ENCODE peak calls at places on chromosomes 1 and 21, in seven cellular contexts. V is iPS-NIHi11; N is MCF 10A; Z is activated CD4-positive, alpha-beta T cell treated with anti-CD3 and anti-CD28 coated beads, Interleukin-2, amount 50 U/mL, for 24 hours; H is NCI-H2081; L is LHCN-M2; S is hippocampal formation. K is an unnamed sample.
A peak's percentile ranks its signal among the peaks of the same experiment; 100 is the strongest.

GRCh38 chr1:2019571-2020309 is 595 bp downstream of the GABRD start:
- DNase-seq in V (peak; percentile 91), N (no peak), Z (no peak), H (no peak), L (no peak), S (no peak), K (no peak)

GRCh38 chr21:34126269-34126668 is 52.9 kb downstream of the MRPS6 start:
- DNase-seq in V (no peak), N (peak; percentile 42), Z (no peak), H (no peak), L (peak; percentile 62), S (peak; percentile 13), K (no peak)

GRCh38 chr1:92929461-92929860 is 31.8 kb downstream of the DIPK1A start:
- DNase-seq in V (no peak), N (no peak), Z (no peak), H (no peak), L (peak; percentile 56), S (no peak), K (no peak)

GRCh38 chr1:187445066-187445465 is 616.3 kb downstream of the PLA2G4A start:
- DNase-seq in V (no peak), N (no peak), Z (no peak), H (no peak), L (no peak), S (no peak), K (no peak)

GRCh38 chr1:204376919-204377799 is 17.4 kb upstream of the PLEKHA6 start:
- DNase-seq in V (no peak), N (no peak), Z (no peak), H (no peak), L (no peak), S (no peak), K (no peak)

GRCh38 chr21:29526545-29526944 is 227.8 kb downstream of the BACH1 start:
- DNase-seq in V (no peak), N (no peak), Z (no peak), H (no peak), L (no peak), S (no peak), K (no peak)

GRCh38 chr1:6148497-6149241 is 31.5 kb downstream of the CHD5 start:
- DNase-seq in V (peak; percentile 99), N (peak; percentile 76), Z (peak; percentile 57), H (peak; percentile 60), L (no peak), S (no peak), K (no peak)

GRCh38 chr1:206518206-206518605 is 10.9 kb downstream of the RASSF5 start:
- DNase-seq in V (no peak), N (no peak), Z (no peak), H (no peak), L (no peak), S (no peak), K (no peak)

GRCh38 chr1:108695515-108695914 is 3.4 kb downstream of the PRPF38B start:
- DNase-seq in V (no peak), N (no peak), Z (no peak), H (no peak), L (no peak), S (peak; percentile 27), K (no peak)

GRCh38 chr1:244801246-244801645 is 34.2 kb upstream of the COX20 start:
- DNase-seq in V (peak; percentile 65), N (peak; percentile 67), Z (peak; percentile 45), H (peak; percentile 4), L (no peak), S (peak; percentile 17), K (no peak)

GRCh38 chr1:200670215-200671118 is 760 bp upstream of the DDX59 start:
- DNase-seq in V (peak; percentile 22), N (peak; percentile 14), Z (no peak), H (peak; percentile 47), L (no peak), S (peak; percentile 70), K (no peak)

GRCh38 chr1:181131255-181131901 is 42.9 kb downstream of the IER5 start:
- DNase-seq in V (no peak), N (no peak), Z (no peak), H (no peak), L (no peak), S (no peak), K (no peak)

GRCh38 chr1:198220428-198220827 is 63.6 kb downstream of the NEK7 start:
- DNase-seq in V (no peak), N (peak; percentile 97), Z (no peak), H (no peak), L (peak; percentile 88), S (no peak), K (peak; percentile 41)

GRCh38 chr1:173114381-173114780 is 63.6 kb upstream of the TNFSF18 start:
- DNase-seq in V (no peak), N (no peak), Z (no peak), H (no peak), L (no peak), S (no peak), K (no peak)

GRCh38 chr1:205680073-205680851 is at the start of gene SLC45A3:
- DNase-seq in V (peak; percentile 83), N (no peak), Z (peak; percentile 16), H (peak; percentile 62), L (no peak), S (no peak), K (no peak)

GRCh38 chr1:241213147-241213546 is 143.9 kb downstream of the RGS7 start:
- DNase-seq in V (no peak), N (peak; percentile 34), Z (no peak), H (no peak), L (no peak), S (no peak), K (no peak)

GRCh38 chr21:14530574-14530973 is 15.5 kb downstream of the SAMSN1 start:
- DNase-seq in V (no peak), N (no peak), Z (no peak), H (no peak), L (no peak), S (no peak), K (no peak)

GRCh38 chr1:188778578-188778977 is 1699.1 kb downstream of the BRINP3 start:
- DNase-seq in V (no peak), N (peak; percentile 17), Z (no peak), H (no peak), L (no peak), S (no peak), K (no peak)

GRCh38 chr1:235902638-235903542 is 36.2 kb upstream of the LYST start:
- DNase-seq in V (no peak), N (peak; percentile 99), Z (no peak), H (no peak), L (peak; percentile 83), S (no peak), K (peak; percentile 83)

GRCh38 chr1:43870306-43870705 is 63.3 kb upstream of the ARTN start:
- DNase-seq in V (no peak), N (no peak), Z (no peak), H (no peak), L (no peak), S (no peak), K (no peak)

GRCh38 chr1:174217787-174218574 is 58.7 kb downstream of the RABGAP1L start:
- DNase-seq in V (peak; percentile 23), N (peak; percentile 61), Z (no peak), H (peak; percentile 39), L (peak; percentile 30), S (peak; percentile 41), K (no peak)

GRCh38 chr1:62941780-62942179 is 157.8 kb downstream of the ATG4C start:
- DNase-seq in V (no peak), N (no peak), Z (no peak), H (no peak), L (no peak), S (no peak), K (no peak)

GRCh38 chr1:222914861-222915632 is 100.2 kb downstream of the DISP1 start:
- DNase-seq in V (no peak), N (peak; percentile 87), Z (no peak), H (no peak), L (peak; percentile 51), S (no peak), K (no peak)

GRCh38 chr1:76802094-76802493 is 65.2 kb upstream of the ST6GALNAC5 start:
- DNase-seq in V (no peak), N (no peak), Z (no peak), H (no peak), L (no peak), S (no peak), K (no peak)

GRCh38 chr1:44312652-44313196 is 42.3 kb downstream of the ERI3 start:
- DNase-seq in V (no peak), N (no peak), Z (no peak), H (no peak), L (no peak), S (no peak), K (no peak)

GRCh38 chr1:170741678-170742077 is 77.7 kb downstream of the PRRX1 start:
- DNase-seq in V (no peak), N (no peak), Z (no peak), H (no peak), L (no peak), S (no peak), K (no peak)

GRCh38 chr1:226797151-226797550 is 58.1 kb upstream of the ITPKB start:
- DNase-seq in V (no peak), N (no peak), Z (no peak), H (no peak), L (no peak), S (no peak), K (no peak)

GRCh38 chr1:167562697-167563096 is 9.1 kb upstream of the CREG1 start:
- DNase-seq in V (no peak), N (peak; percentile 70), Z (no peak), H (no peak), L (peak; percentile 50), S (no peak), K (no peak)

GRCh38 chr1:12616709-12617373 is 1.2 kb downstream of the DHRS3 start:
- DNase-seq in V (no peak), N (peak; percentile 36), Z (no peak), H (no peak), L (no peak), S (no peak), K (no peak)

GRCh38 chr1:210726621-210727020 is 397.9 kb downstream of the HHAT start:
- DNase-seq in V (peak; percentile 70), N (peak; percentile 88), Z (no peak), H (no peak), L (peak; percentile 51), S (no peak), K (no peak)

GRCh38 chr1:5599541-5599940 is 392.7 kb downstream of the NPHP4 start:
- DNase-seq in V (no peak), N (no peak), Z (no peak), H (no peak), L (no peak), S (no peak), K (no peak)

GRCh38 chr21:36542312-36543101 is 62.6 kb upstream of the CLDN14 start:
- DNase-seq in V (peak; percentile 72), N (no peak), Z (no peak), H (no peak), L (no peak), S (no peak), K (no peak)

GRCh38 chr1:61204528-61204927 is 122.2 kb downstream of the NFIA start:
- DNase-seq in V (no peak), N (no peak), Z (no peak), H (no peak), L (no peak), S (no peak), K (no peak)

GRCh38 chr21:44836666-44837471 is 19.0 kb upstream of the SUMO3 start:
- DNase-seq in V (no peak), N (no peak), Z (no peak), H (no peak), L (peak; percentile 79), S (no peak), K (no peak)

K was measured in kidney epithelial cell.